ENCODE peak calls at places on chromosomes 16 and 17, in seven cellular contexts. L is tibial nerve, M is upper lobe of right lung, X is AG04450, V is uterus, E is OCI-LY7, A is mammary epithelial cell. W is an unnamed sample.

GRCh38 chr16:81600275-81600674 is 155.7 kb downstream of the CMIP start:
- DNase-seq in L (no peak), M (no peak), X (no peak), V (no peak), E (no peak), A (peak), W (no peak)

GRCh38 chr17:67358612-67359011 is 7.8 kb downstream of the PSMD12 start:
- DNase-seq in L (no peak), M (no peak), X (no peak), V (no peak), E (no peak), A (no peak), W (no peak)

GRCh38 chr16:55433030-55433429 is 46.0 kb upstream of the MMP2 start:
- DNase-seq in L (no peak), M (no peak), X (no peak), V (no peak), E (no peak), A (no peak), W (no peak)

GRCh38 chr16:9102379-9102778 is 10.9 kb downstream of the HAPSTR1 start:
- DNase-seq in L (no peak), M (no peak), X (peak), V (no peak), E (no peak), A (peak), W (no peak)

GRCh38 chr17:33697557-33697956 is 404.5 kb upstream of the ASIC2 start:
- DNase-seq in L (no peak), M (no peak), X (no peak), V (no peak), E (no peak), A (no peak), W (no peak)

GRCh38 chr17:64504769-64505319 is 1.2 kb downstream of the DDX5 start:
- DNase-seq in L (no peak), M (no peak), X (no peak), V (peak), E (no peak), A (no peak), W (no peak)

GRCh38 chr16:14564881-14565687 is 65.0 kb downstream of the PARN start:
- DNase-seq in L (no peak), M (no peak), X (no peak), V (no peak), E (no peak), A (peak), W (no peak)

GRCh38 chr17:40038882-40039513 is 15.2 kb downstream of the MED24 start:
- DNase-seq in L (peak), M (no peak), X (peak), V (peak), E (no peak), A (peak), W (no peak)

GRCh38 chr16:30032083-30032819 is 1.2 kb upstream of the TLCD3B start:
- DNase-seq in L (no peak), M (no peak), X (no peak), V (no peak), E (peak), A (peak), W (no peak)

GRCh38 chr16:54282923-54283734 is 3.5 kb downstream of the IRX3 start:
- DNase-seq in L (no peak), M (no peak), X (no peak), V (no peak), E (no peak), A (peak), W (peak)

GRCh38 chr16:89170346-89171215 is 967 bp upstream of the CDH15 start:
- DNase-seq in L (no peak), M (peak), X (no peak), V (no peak), E (peak), A (no peak), W (no peak)

GRCh38 chr16:85673529-85674417 is 15.0 kb downstream of the GINS2 start:
- DNase-seq in L (no peak), M (peak), X (peak), V (no peak), E (no peak), A (no peak), W (peak)

GRCh38 chr17:16417896-16418683 is 2.7 kb downstream of the TRPV2 start:
- DNase-seq in L (no peak), M (no peak), X (no peak), V (no peak), E (no peak), A (no peak), W (no peak)

GRCh38 chr16:61871837-61872777 is 164.1 kb downstream of the CDH8 start:
- DNase-seq in L (no peak), M (no peak), X (no peak), V (no peak), E (no peak), A (no peak), W (no peak)

GRCh38 chr17:68564415-68565111 is 36.6 kb downstream of the FAM20A start:
- DNase-seq in L (no peak), M (no peak), X (no peak), V (no peak), E (no peak), A (peak), W (no peak)

GRCh38 chr16:11224096-11224893 is 31.7 kb downstream of the SOCS1 start:
- DNase-seq in L (peak), M (peak), X (no peak), V (peak), E (peak), A (no peak), W (no peak)

GRCh38 chr17:77445908-77446535 is 305.3 kb downstream of the SEC14L1 start:
- DNase-seq in L (no peak), M (no peak), X (no peak), V (no peak), E (peak), A (no peak), W (no peak)

GRCh38 chr17:60902399-60902798 is 224.7 kb downstream of the BCAS3 start:
- DNase-seq in L (no peak), M (no peak), X (no peak), V (no peak), E (no peak), A (no peak), W (no peak)

GRCh38 chr16:19437280-19437679 is 19.6 kb downstream of the TMC5 start:
- DNase-seq in L (no peak), M (no peak), X (no peak), V (no peak), E (no peak), A (no peak), W (no peak)

GRCh38 chr16:68422396-68422964 is 25.8 kb downstream of the SMPD3 start:
- DNase-seq in L (no peak), M (no peak), X (no peak), V (no peak), E (no peak), A (no peak), W (no peak)

GRCh38 chr17:63998721-63999679 is 849 bp downstream of the PRR29 start:
- DNase-seq in L (no peak), M (no peak), X (no peak), V (peak), E (no peak), A (no peak), W (no peak)

GRCh38 chr16:69307856-69308255 is 3.3 kb upstream of the VPS4A start:
- DNase-seq in L (no peak), M (no peak), X (no peak), V (no peak), E (no peak), A (no peak), W (no peak)

GRCh38 chr16:75256059-75256870 is 4.8 kb upstream of the BCAR1 start:
- DNase-seq in L (no peak), M (peak), X (no peak), V (peak), E (no peak), A (no peak), W (peak)

GRCh38 chr17:68580236-68580903 is 20.8 kb downstream of the FAM20A start:
- DNase-seq in L (no peak), M (peak), X (no peak), V (peak), E (no peak), A (no peak), W (peak)

GRCh38 chr16:27818231-27818630 is 245.3 kb downstream of the GSG1L start:
- DNase-seq in L (no peak), M (peak), X (no peak), V (no peak), E (no peak), A (no peak), W (no peak)

GRCh38 chr16:24013733-24014645 is 178.2 kb downstream of the PRKCB start:
- DNase-seq in L (no peak), M (no peak), X (no peak), V (no peak), E (peak), A (peak), W (no peak)

GRCh38 chr17:58289869-58290268 is 9.1 kb upstream of the MPO start:
- DNase-seq in L (no peak), M (no peak), X (no peak), V (no peak), E (no peak), A (no peak), W (no peak)

GRCh38 chr16:4529085-4530060 is 9.2 kb downstream of the CDIP1 start:
- DNase-seq in L (no peak), M (no peak), X (peak), V (no peak), E (peak), A (peak), W (peak)

GRCh38 chr17:3845361-3845753 is 689 bp downstream of the NCBP3 start:
- DNase-seq in L (no peak), M (no peak), X (no peak), V (no peak), E (peak), A (peak), W (no peak)

GRCh38 chr16:6375471-6376075 is 957.1 kb upstream of the RBFOX1 start:
- DNase-seq in L (no peak), M (no peak), X (no peak), V (no peak), E (no peak), A (no peak), W (no peak)

GRCh38 chr16:25832288-25832687 is 140.5 kb downstream of the HS3ST4 start:
- DNase-seq in L (no peak), M (no peak), X (no peak), V (no peak), E (no peak), A (no peak), W (no peak)

GRCh38 chr17:46061435-46061834 is 62.4 kb downstream of the STH start:
- DNase-seq in L (no peak), M (no peak), X (no peak), V (no peak), E (no peak), A (peak), W (no peak)
- TF ChIP-seq CTCF in L (no peak), M (peak), X (peak), V (no peak), E (peak), A (peak), W (peak)

DNA sequence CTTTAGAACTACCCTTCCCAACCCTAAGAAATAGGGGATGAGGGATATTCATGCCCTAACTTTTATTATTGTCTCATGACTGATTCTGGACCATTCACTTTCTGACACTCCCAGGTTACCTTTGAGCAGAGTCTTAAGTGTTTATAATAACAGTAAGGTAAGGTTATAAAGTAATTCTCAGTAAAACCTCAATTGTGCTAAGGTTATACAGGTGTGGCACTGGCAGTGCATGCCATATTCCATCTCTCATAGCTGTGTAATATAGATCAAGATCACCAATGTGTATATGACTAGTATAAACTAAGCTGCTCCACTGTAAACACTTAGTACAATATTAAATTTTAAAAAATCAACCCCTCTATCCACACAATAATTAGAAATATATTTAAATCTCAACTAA is 89.1 kb downstream of the KCNJ2 start:
- DNase-seq in L (no peak), M (no peak), X (no peak), V (no peak), E (no peak), A (no peak), W (no peak)
- H3K27ac ChIP-seq in L (no peak), M (no peak), X (no peak), V (no peak), E (no peak), A (no peak), W (no peak)

GRCh38 chr16:17431904-17432625 is 38.7 kb downstream of the XYLT1 start:
- DNase-seq in L (no peak), M (no peak), X (no peak), V (no peak), E (no peak), A (no peak), W (no peak)
- TF ChIP-seq CTCF in L (no peak), M (no peak), X (peak), V (no peak), E (no peak), A (no peak), W (no peak)

GRCh38 chr17:2406903-2407790 is 6.3 kb upstream of the MNT start:
- DNase-seq in L (peak), M (no peak), X (no peak), V (peak), E (no peak), A (peak), W (no peak)

GRCh38 chr17:2403044-2403443 is 2.2 kb upstream of the MNT start:
- DNase-seq in L (no peak), M (no peak), X (no peak), V (no peak), E (no peak), A (no peak), W (no peak)

GRCh38 chr17:2406271-2406902 is 5.5 kb upstream of the MNT start:
- DNase-seq in L (no peak), M (no peak), X (no peak), V (no peak), E (no peak), A (peak), W (peak)

GRCh38 chr17:2402517-2402916 is 1.7 kb upstream of the MNT start:
- DNase-seq in L (no peak), M (no peak), X (no peak), V (no peak), E (no peak), A (no peak), W (peak)

GRCh38 chr17:2405247-2405926 is 4.5 kb upstream of the MNT start:
- DNase-seq in L (no peak), M (no peak), X (peak), V (no peak), E (no peak), A (peak), W (peak)
- H3K27ac ChIP-seq in L (no peak), M (peak), X (peak), V (peak), E (no peak), A (peak), W (peak)

GRCh38 chr17:1647802-1648581 is 1.7 kb downstream of the RILP start:
- DNase-seq in L (no peak), M (peak), X (no peak), V (no peak), E (no peak), A (no peak), W (peak)
- TF ChIP-seq CTCF in L (no peak), M (no peak), X (no peak), V (no peak), E (no peak), A (no peak), W (no peak)

GRCh38 chr17:70138309-70138865 is 30.9 kb upstream of the KCNJ2 start:
- DNase-seq in L (no peak), M (no peak), X (peak), V (no peak), E (no peak), A (no peak), W (no peak)
- H3K27ac ChIP-seq in L (peak), M (peak), X (peak), V (peak), E (no peak), A (peak), W (peak)

GRCh38 chr17:17888821-17889220 is 52.0 kb upstream of the SREBF1 start:
- DNase-seq in L (no peak), M (no peak), X (no peak), V (no peak), E (no peak), A (no peak), W (no peak)
- TF ChIP-seq CTCF in L (no peak), M (no peak), X (peak), V (no peak), E (no peak), A (no peak), W (no peak)

GRCh38 chr17:48598727-48599126 is 5.1 kb upstream of the HOXB5 start:
- DNase-seq in L (no peak), M (no peak), X (no peak), V (no peak), E (no peak), A (no peak), W (no peak)
- H3K27ac ChIP-seq in L (no peak), M (no peak), X (peak), V (no peak), E (no peak), A (no peak), W (no peak)

GRCh38 chr17:31092475-31093064 is 2.2 kb upstream of the NF1 start:
- DNase-seq in L (no peak), M (no peak), X (no peak), V (no peak), E (no peak), A (no peak), W (no peak)
- TF ChIP-seq CTCF in L (no peak), M (no peak), X (no peak), V (no peak), E (peak), A (no peak), W (no peak)

W was measured in pancreas.